ENCODE peak calls at places on chromosomes 6 and 20, in six cellular contexts. One of them, this sample, is unnamed.

GRCh38 chr20:20780127-20780822 is 67.8 kb upstream of the RALGAPA2 start:
- DNase-seq in HFF-Myc: no peak
- DNase-seq in fibroblast of the aortic adventitia: peak; percentile 44
- DNase-seq in fibroblast of lung: no peak
- DNase-seq in suprapubic skin: peak; percentile 89
- DNase-seq in AG10803: peak; percentile 13
- DNase-seq in this sample: no peak

GRCh38 chr6:75196051-75196743 is 9.7 kb downstream of the COL12A1 start:
- DNase-seq in HFF-Myc: no peak
- DNase-seq in AG10803: peak; percentile 82
- DNase-seq in fibroblast of lung: peak; percentile 87
- DNase-seq in suprapubic skin: no peak
- DNase-seq in fibroblast of the aortic adventitia: peak; percentile 33
- DNase-seq in this sample: no peak

GRCh38 chr6:31466466-31466865 is 31.5 kb upstream of the MICB start:
- DNase-seq in HFF-Myc: no peak
- DNase-seq in AG10803: no peak
- DNase-seq in fibroblast of lung: no peak
- DNase-seq in fibroblast of the aortic adventitia: no peak
- DNase-seq in suprapubic skin: no peak
- DNase-seq in this sample: no peak

GRCh38 chr20:49729780-49730179 is 16.1 kb upstream of the B4GALT5 start:
- DNase-seq in suprapubic skin: no peak
- DNase-seq in fibroblast of lung: peak; percentile 82
- DNase-seq in fibroblast of the aortic adventitia: peak; percentile 82
- DNase-seq in HFF-Myc: no peak
- DNase-seq in AG10803: peak; percentile 96
- DNase-seq in this sample: no peak

GRCh38 chr6:144816936-144817335 is 531.8 kb downstream of the UTRN start:
- DNase-seq in AG10803: no peak
- DNase-seq in HFF-Myc: no peak
- DNase-seq in suprapubic skin: no peak
- DNase-seq in fibroblast of the aortic adventitia: no peak
- DNase-seq in fibroblast of lung: no peak
- DNase-seq in this sample: no peak

GRCh38 chr6:156348376-156348775 is 428.8 kb upstream of the ARID1B start:
- DNase-seq in fibroblast of the aortic adventitia: no peak
- DNase-seq in AG10803: no peak
- DNase-seq in suprapubic skin: no peak
- DNase-seq in HFF-Myc: no peak
- DNase-seq in fibroblast of lung: no peak
- DNase-seq in this sample: no peak

GRCh38 chr6:29792123-29793035 is 35.2 kb upstream of the HLA-G start:
- DNase-seq in fibroblast of the aortic adventitia: peak; percentile 6
- DNase-seq in fibroblast of lung: no peak
- DNase-seq in HFF-Myc: no peak
- DNase-seq in AG10803: peak; percentile 25
- DNase-seq in suprapubic skin: peak; percentile 87
- DNase-seq in this sample: peak; percentile 33

GRCh38 chr6:112331306-112331705 is 15.8 kb upstream of the RFPL4B start:
- DNase-seq in HFF-Myc: peak; percentile 89
- DNase-seq in fibroblast of the aortic adventitia: peak; percentile 66
- DNase-seq in AG10803: peak; percentile 80
- DNase-seq in fibroblast of lung: peak; percentile 44
- DNase-seq in suprapubic skin: no peak
- DNase-seq in this sample: no peak

GRCh38 chr6:16659471-16660156 is 101.6 kb downstream of the ATXN1 start:
- DNase-seq in HFF-Myc: no peak
- DNase-seq in suprapubic skin: no peak
- DNase-seq in fibroblast of the aortic adventitia: peak; percentile 53
- DNase-seq in AG10803: no peak
- DNase-seq in fibroblast of lung: peak; percentile 67
- DNase-seq in this sample: no peak

GRCh38 chr6:158070513-158070912 is 88.8 kb downstream of the SYNJ2 start:
- DNase-seq in suprapubic skin: no peak
- DNase-seq in fibroblast of the aortic adventitia: no peak
- DNase-seq in fibroblast of lung: no peak
- DNase-seq in AG10803: no peak
- DNase-seq in HFF-Myc: no peak
- DNase-seq in this sample: no peak

GRCh38 chr20:4604580-4604979 is 117.1 kb upstream of the PRND start:
- DNase-seq in suprapubic skin: no peak
- DNase-seq in fibroblast of the aortic adventitia: no peak
- DNase-seq in HFF-Myc: no peak
- DNase-seq in AG10803: peak; percentile 25
- DNase-seq in fibroblast of lung: peak; percentile 20
- DNase-seq in this sample: no peak

GRCh38 chr6:17099401-17100059 is 2.3 kb upstream of the STMND1 start:
- DNase-seq in suprapubic skin: no peak
- DNase-seq in HFF-Myc: no peak
- DNase-seq in fibroblast of lung: no peak
- DNase-seq in fibroblast of the aortic adventitia: no peak
- DNase-seq in AG10803: no peak
- DNase-seq in this sample: no peak

GRCh38 chr6:20426177-20427082 is 24.8 kb downstream of the E2F3 start:
- DNase-seq in AG10803: no peak
- DNase-seq in suprapubic skin: no peak
- DNase-seq in fibroblast of lung: no peak
- DNase-seq in fibroblast of the aortic adventitia: no peak
- DNase-seq in HFF-Myc: no peak
- DNase-seq in this sample: no peak

GRCh38 chr20:12882832-12883506 is 125.8 kb upstream of the SPTLC3 start:
- DNase-seq in fibroblast of the aortic adventitia: peak; percentile 42
- DNase-seq in fibroblast of lung: peak; percentile 2
- DNase-seq in suprapubic skin: no peak
- DNase-seq in HFF-Myc: no peak
- DNase-seq in AG10803: peak; percentile 75
- DNase-seq in this sample: no peak

GRCh38 chr20:37394543-37395410 is 48.8 kb downstream of the SRC start:
- DNase-seq in AG10803: peak; percentile 73
- DNase-seq in fibroblast of lung: no peak
- DNase-seq in suprapubic skin: no peak
- DNase-seq in HFF-Myc: no peak
- DNase-seq in fibroblast of the aortic adventitia: no peak
- DNase-seq in this sample: no peak

GRCh38 chr6:148580442-148580841 is 166.4 kb upstream of the UST start:
- DNase-seq in suprapubic skin: no peak
- DNase-seq in fibroblast of the aortic adventitia: no peak
- DNase-seq in HFF-Myc: no peak
- DNase-seq in AG10803: no peak
- DNase-seq in fibroblast of lung: no peak
- DNase-seq in this sample: no peak

GRCh38 chr6:9516207-9516606 is 898.7 kb downstream of the TFAP2A start:
- DNase-seq in HFF-Myc: no peak
- DNase-seq in fibroblast of the aortic adventitia: peak; percentile 72
- DNase-seq in AG10803: peak; percentile 66
- DNase-seq in suprapubic skin: no peak
- DNase-seq in fibroblast of lung: peak; percentile 88
- DNase-seq in this sample: no peak

DNA sequence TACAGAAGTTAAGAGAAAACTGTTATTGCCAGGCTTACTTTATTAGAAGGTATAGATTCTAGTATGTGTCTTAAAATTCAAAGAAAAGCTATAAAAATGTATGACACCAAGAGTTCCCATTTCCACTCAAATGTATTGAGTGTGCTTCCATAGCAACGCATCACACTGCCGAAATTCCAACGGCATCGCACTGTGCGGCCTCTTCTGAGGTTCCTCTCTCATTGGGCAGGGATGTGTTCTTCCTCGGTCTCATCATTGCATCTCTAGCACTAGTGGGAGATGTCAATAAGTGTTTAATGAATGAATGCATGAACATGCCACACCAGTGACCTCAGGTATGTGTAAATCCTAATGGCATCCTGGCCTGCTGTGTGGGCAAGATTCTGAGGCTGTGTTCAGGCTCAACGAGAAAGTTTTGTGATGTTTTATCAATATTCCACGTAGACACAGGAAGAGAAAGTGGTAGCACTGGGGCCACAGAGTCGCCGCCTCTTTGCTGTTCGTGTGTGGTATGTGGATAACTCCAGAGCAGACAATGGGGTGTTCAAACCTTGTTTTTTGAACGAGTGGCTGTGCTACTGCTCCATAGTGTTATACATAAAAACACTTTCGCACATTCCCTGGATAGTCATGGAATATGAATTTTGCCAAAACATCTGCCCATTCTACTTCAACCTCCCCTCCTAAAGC is 171.6 kb downstream of the ADGB start:
- DNase-seq in fibroblast of lung: no peak
- DNase-seq in fibroblast of the aortic adventitia: no peak
- DNase-seq in HFF-Myc: no peak
- DNase-seq in AG10803: no peak
- DNase-seq in suprapubic skin: no peak
- DNase-seq in this sample: no peak
- TF ChIP-seq CTCF in fibroblast of lung: no peak
- TF ChIP-seq CTCF in fibroblast of the aortic adventitia: no peak
- TF ChIP-seq CTCF in HFF-Myc: no peak
- TF ChIP-seq CTCF in AG10803: no peak
- TF ChIP-seq CTCF in suprapubic skin: no peak
- TF ChIP-seq CTCF in this sample: no peak

GRCh38 chr20:17859616-17860232 is 108.9 kb downstream of the SNX5 start:
- DNase-seq in HFF-Myc: no peak
- DNase-seq in fibroblast of lung: no peak
- DNase-seq in AG10803: no peak
- DNase-seq in suprapubic skin: no peak
- DNase-seq in fibroblast of the aortic adventitia: no peak
- DNase-seq in this sample: no peak
- TF ChIP-seq CTCF in HFF-Myc: no peak
- TF ChIP-seq CTCF in fibroblast of lung: no peak
- TF ChIP-seq CTCF in AG10803: no peak
- TF ChIP-seq CTCF in suprapubic skin: no peak
- TF ChIP-seq CTCF in fibroblast of the aortic adventitia: no peak
- TF ChIP-seq CTCF in this sample: no peak

GRCh38 chr20:6824401-6824800 is 56.9 kb downstream of the BMP2 start:
- DNase-seq in AG10803: no peak
- DNase-seq in fibroblast of lung: no peak
- DNase-seq in fibroblast of the aortic adventitia: no peak
- DNase-seq in suprapubic skin: no peak
- DNase-seq in HFF-Myc: no peak
- DNase-seq in this sample: no peak

GRCh38 chr20:6818033-6818808 is 50.7 kb downstream of the BMP2 start:
- DNase-seq in suprapubic skin: no peak
- DNase-seq in AG10803: no peak
- DNase-seq in fibroblast of lung: peak; percentile 16
- DNase-seq in fibroblast of the aortic adventitia: peak; percentile 11
- DNase-seq in HFF-Myc: no peak
- DNase-seq in this sample: no peak

GRCh38 chr20:6814945-6815344 is 47.5 kb downstream of the BMP2 start:
- DNase-seq in suprapubic skin: no peak
- DNase-seq in fibroblast of the aortic adventitia: peak; percentile 5
- DNase-seq in HFF-Myc: no peak
- DNase-seq in fibroblast of lung: no peak
- DNase-seq in AG10803: no peak
- DNase-seq in this sample: no peak

GRCh38 chr20:6819599-6819998 is 52.1 kb downstream of the BMP2 start:
- DNase-seq in suprapubic skin: no peak
- DNase-seq in fibroblast of the aortic adventitia: peak; percentile 27
- DNase-seq in AG10803: no peak
- DNase-seq in fibroblast of lung: no peak
- DNase-seq in HFF-Myc: no peak
- DNase-seq in this sample: no peak
- TF ChIP-seq CTCF in suprapubic skin: no peak
- TF ChIP-seq CTCF in fibroblast of the aortic adventitia: peak; percentile 24
- TF ChIP-seq CTCF in AG10803: peak; percentile 19
- TF ChIP-seq CTCF in fibroblast of lung: peak; percentile 9
- TF ChIP-seq CTCF in HFF-Myc: no peak
- TF ChIP-seq CTCF in this sample: no peak

GRCh38 chr20:46430921-46431712 is 24.7 kb upstream of the ELMO2 start:
- DNase-seq in fibroblast of lung: no peak
- DNase-seq in HFF-Myc: no peak
- DNase-seq in suprapubic skin: no peak
- DNase-seq in fibroblast of the aortic adventitia: no peak
- DNase-seq in AG10803: no peak
- DNase-seq in this sample: no peak
- TF ChIP-seq CTCF in fibroblast of lung: no peak
- TF ChIP-seq CTCF in HFF-Myc: no peak
- TF ChIP-seq CTCF in suprapubic skin: no peak
- TF ChIP-seq CTCF in fibroblast of the aortic adventitia: no peak
- TF ChIP-seq CTCF in AG10803: no peak
- TF ChIP-seq CTCF in this sample: no peak

GRCh38 chr6:33826537-33826936 is 22.7 kb upstream of the MLN start:
- DNase-seq in AG10803: no peak
- DNase-seq in HFF-Myc: no peak
- DNase-seq in fibroblast of the aortic adventitia: no peak
- DNase-seq in fibroblast of lung: no peak
- DNase-seq in suprapubic skin: no peak
- DNase-seq in this sample: no peak

GRCh38 chr6:33830635-33831240 is 26.9 kb upstream of the MLN start:
- DNase-seq in suprapubic skin: no peak
- DNase-seq in fibroblast of lung: no peak
- DNase-seq in HFF-Myc: no peak
- DNase-seq in AG10803: no peak
- DNase-seq in fibroblast of the aortic adventitia: no peak
- DNase-seq in this sample: no peak

GRCh38 chr6:33828452-33828763 is 24.6 kb upstream of the MLN start:
- DNase-seq in fibroblast of lung: no peak
- DNase-seq in suprapubic skin: no peak
- DNase-seq in fibroblast of the aortic adventitia: no peak
- DNase-seq in HFF-Myc: no peak
- DNase-seq in AG10803: no peak
- DNase-seq in this sample: no peak

GRCh38 chr6:33827546-33828451 is 24.0 kb upstream of the MLN start:
- DNase-seq in fibroblast of lung: peak; percentile 13
- DNase-seq in AG10803: peak; percentile 44
- DNase-seq in HFF-Myc: no peak
- DNase-seq in suprapubic skin: no peak
- DNase-seq in fibroblast of the aortic adventitia: no peak
- DNase-seq in this sample: no peak

GRCh38 chr6:33828764-33829731 is 25.2 kb upstream of the MLN start:
- DNase-seq in HFF-Myc: no peak
- DNase-seq in AG10803: no peak
- DNase-seq in suprapubic skin: no peak
- DNase-seq in fibroblast of the aortic adventitia: peak; percentile 21
- DNase-seq in fibroblast of lung: no peak
- DNase-seq in this sample: peak; percentile 49
- TF ChIP-seq CTCF in HFF-Myc: no peak
- TF ChIP-seq CTCF in AG10803: no peak
- TF ChIP-seq CTCF in suprapubic skin: no peak
- TF ChIP-seq CTCF in fibroblast of the aortic adventitia: peak; percentile 18
- TF ChIP-seq CTCF in fibroblast of lung: no peak
- TF ChIP-seq CTCF in this sample: no peak